ENCODE peak calls at places on chromosomes 3 and 15, in six cellular contexts. G, F, X, J, C and Z are unnamed samples.

GRCh38 chr3:122313261-122313660 is 11.8 kb upstream of the CSTA start:
- DNase-seq in G (no peak), J (no peak), X (no peak), C (no peak), F (peak), Z (no peak)

GRCh38 chr15:96335429-96335807 is 4.9 kb downstream of the NR2F2 start:
- DNase-seq in G (peak), F (no peak), X (peak), J (no peak), C (no peak), Z (peak)

GRCh38 chr3:194104041-194104751 is 31.8 kb upstream of the HES1 start:
- DNase-seq in G (no peak), J (no peak), C (no peak), F (peak), X (no peak), Z (no peak)

GRCh38 chr15:80925597-80926059 is 64.0 kb downstream of the MESD start:
- DNase-seq in C (no peak), X (no peak), J (no peak), G (no peak), F (no peak), Z (no peak)

GRCh38 chr3:50333744-50334328 is 5.8 kb upstream of the TUSC2 start:
- DNase-seq in F (no peak), J (peak), X (no peak), C (peak), G (no peak), Z (peak)

GRCh38 chr3:5634411-5634810 is 446.9 kb downstream of the EDEM1 start:
- DNase-seq in C (no peak), J (no peak), X (no peak), F (no peak), G (no peak), Z (no peak)

GRCh38 chr3:85781806-85782205 is 823.0 kb downstream of the CADM2 start:
- DNase-seq in J (no peak), X (no peak), F (no peak), C (no peak), G (no peak), Z (no peak)

GRCh38 chr3:181230258-181230657 is 240.7 kb upstream of the DNAJC19 start:
- DNase-seq in X (no peak), G (no peak), J (no peak), C (no peak), F (peak), Z (no peak)

GRCh38 chr3:78281381-78281780 is 1241.5 kb downstream of the ROBO2 start:
- DNase-seq in C (no peak), J (no peak), G (no peak), X (no peak), F (no peak), Z (no peak)

GRCh38 chr3:56423537-56424209 is 44.6 kb downstream of the ERC2 start:
- DNase-seq in J (no peak), G (no peak), F (no peak), C (no peak), X (no peak), Z (no peak)

GRCh38 chr3:33186524-33187367 is 31.9 kb downstream of the SUSD5 start:
- DNase-seq in C (no peak), G (no peak), X (no peak), F (no peak), J (no peak), Z (no peak)

GRCh38 chr3:172201136-172201989 is 162.0 kb downstream of the FNDC3B start:
- DNase-seq in G (peak), F (no peak), J (peak), X (no peak), C (peak), Z (peak)

GRCh38 chr3:69855436-69856162 is 116.3 kb downstream of the MITF start:
- DNase-seq in J (no peak), X (no peak), G (no peak), F (peak), C (no peak), Z (peak)

GRCh38 chr15:74840851-74841760 is 1.9 kb downstream of the ULK3 start:
- DNase-seq in F (no peak), G (no peak), X (no peak), C (no peak), J (no peak), Z (no peak)

GRCh38 chr3:32470362-32470761 is 32.3 kb downstream of the CMTM6 start:
- DNase-seq in G (no peak), F (no peak), C (no peak), X (no peak), J (no peak), Z (no peak)

GRCh38 chr15:100242989-100243388 is 98.8 kb downstream of the ADAMTS17 start:
- DNase-seq in J (peak), X (no peak), F (no peak), C (no peak), G (no peak), Z (no peak)

DNA sequence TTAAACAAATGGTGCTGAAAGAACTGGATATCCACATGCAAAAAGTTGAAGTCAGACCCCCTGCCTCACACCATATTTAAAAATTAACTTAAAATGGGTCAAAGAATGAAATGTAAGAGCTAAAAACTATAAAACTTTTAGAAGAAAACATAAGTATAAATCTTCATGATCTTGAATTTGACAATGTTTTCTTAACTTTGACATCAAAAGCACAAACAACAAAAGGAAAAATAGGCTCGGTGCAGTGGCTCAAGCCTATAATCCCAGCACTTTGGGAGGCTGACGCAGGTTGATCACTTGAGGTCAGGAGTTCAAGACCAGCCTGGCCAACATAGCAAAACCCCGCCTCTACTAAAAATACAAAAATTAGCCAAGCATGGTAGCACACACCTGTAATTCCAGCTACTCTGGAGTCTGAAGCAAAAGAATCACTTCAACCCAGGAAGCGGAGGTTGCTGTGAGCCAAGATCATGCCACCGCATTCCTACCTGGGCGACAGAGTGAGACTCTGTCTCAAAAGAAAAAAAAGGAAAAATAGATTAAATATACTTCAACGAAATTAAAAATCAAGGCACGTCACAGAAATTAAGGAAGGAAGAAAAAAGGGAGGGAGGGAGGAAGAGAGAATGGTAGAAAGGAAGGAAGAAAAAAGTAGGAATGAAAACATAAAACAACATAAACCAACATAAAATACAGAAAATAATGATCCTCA is 1.5 kb downstream of the RAB27A start:
- DNase-seq in G (no peak), X (no peak), F (no peak), C (no peak), J (no peak), Z (no peak)
- H3K4me3 ChIP-seq in G (peak), X (no peak), F (peak), C (no peak), J (peak), Z (no peak)

DNA sequence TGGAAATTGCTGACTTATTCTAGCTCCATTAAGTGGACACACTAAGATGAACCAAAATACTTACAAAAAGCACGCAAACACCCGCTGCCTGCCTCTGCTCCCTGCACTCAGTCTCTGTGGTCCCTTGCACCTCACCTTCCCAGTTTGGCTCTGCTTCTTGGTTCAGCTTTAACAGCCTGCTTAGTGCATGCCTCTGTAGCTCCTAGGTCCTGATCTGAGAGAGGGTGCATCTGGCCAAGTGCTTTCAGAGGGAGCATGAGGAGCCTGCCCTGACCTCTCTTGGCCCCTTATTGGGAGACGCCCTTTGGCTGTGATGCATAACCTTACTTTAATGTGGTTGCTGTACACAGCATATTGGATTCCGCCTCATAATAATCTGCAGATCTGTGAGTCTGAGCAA is 21.2 kb upstream of the ATP10A start:
- DNase-seq in G (no peak), J (no peak), C (no peak), F (no peak), X (no peak), Z (no peak)
- H3K4me3 ChIP-seq in G (no peak), J (no peak), C (no peak), F (no peak), X (no peak), Z (no peak)

GRCh38 chr15:52093539-52094502 is 18.8 kb downstream of the BCL2L10 start:
- DNase-seq in X (no peak), J (peak), C (peak), G (peak), F (no peak), Z (peak)
- H3K4me3 ChIP-seq in X (no peak), J (no peak), C (no peak), G (no peak), F (no peak), Z (no peak)

GRCh38 chr15:70853270-70853854 is 595 bp downstream of the LARP6 start:
- DNase-seq in G (no peak), J (peak), X (peak), C (no peak), F (no peak), Z (peak)

GRCh38 chr15:70853855-70854668 is at the start of gene LARP6:
- DNase-seq in F (peak), J (peak), X (peak), G (no peak), C (no peak), Z (no peak)

GRCh38 chr15:70851889-70852288 is 2.1 kb downstream of the LARP6 start:
- DNase-seq in X (no peak), G (no peak), F (no peak), C (no peak), J (no peak), Z (no peak)

GRCh38 chr15:70854669-70854976 is 666 bp upstream of the LARP6 start:
- DNase-seq in C (no peak), J (no peak), F (no peak), G (no peak), X (peak), Z (peak)

DNA sequence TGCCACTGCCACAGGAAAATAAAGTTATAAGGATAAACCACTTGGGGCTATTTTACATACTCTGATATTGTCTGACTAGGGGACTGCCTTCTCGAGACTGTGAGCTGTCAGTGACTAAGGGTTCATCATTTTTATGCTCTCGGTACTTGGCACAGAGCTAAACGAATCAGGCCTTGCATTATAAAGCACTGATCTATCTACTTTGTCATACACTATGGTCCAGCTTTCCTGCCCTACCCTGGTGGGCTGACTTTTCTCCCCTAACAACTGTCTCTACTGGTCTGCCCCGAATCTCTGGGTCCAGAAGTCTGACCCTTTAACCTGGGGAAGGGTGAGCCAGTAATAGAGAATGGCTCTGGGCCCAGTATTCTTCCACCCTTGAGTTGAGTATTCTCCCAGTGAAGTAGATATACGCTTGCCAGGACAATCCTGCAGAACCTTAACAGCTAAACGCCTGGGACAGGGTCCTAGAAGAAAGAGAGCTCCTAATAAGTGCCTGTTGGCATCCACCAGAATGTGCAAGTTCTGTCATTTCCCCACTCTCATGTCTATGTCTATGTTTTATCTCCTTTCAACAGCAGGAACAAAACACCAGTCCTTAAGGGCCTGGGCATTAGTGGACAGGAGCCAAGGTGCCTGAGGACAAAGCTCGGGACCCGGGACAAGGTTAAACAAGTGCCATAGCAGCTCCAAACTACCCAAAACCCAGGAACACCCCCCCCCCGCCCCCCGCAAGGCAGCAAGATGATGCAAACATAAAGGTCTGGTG is 1.3 kb downstream of the LARP6 start:
- DNase-seq in F (no peak), X (no peak), G (no peak), C (no peak), J (no peak), Z (peak)
- H3K4me3 ChIP-seq in F (no peak), X (peak), G (peak), C (peak), J (peak), Z (peak)

DNA sequence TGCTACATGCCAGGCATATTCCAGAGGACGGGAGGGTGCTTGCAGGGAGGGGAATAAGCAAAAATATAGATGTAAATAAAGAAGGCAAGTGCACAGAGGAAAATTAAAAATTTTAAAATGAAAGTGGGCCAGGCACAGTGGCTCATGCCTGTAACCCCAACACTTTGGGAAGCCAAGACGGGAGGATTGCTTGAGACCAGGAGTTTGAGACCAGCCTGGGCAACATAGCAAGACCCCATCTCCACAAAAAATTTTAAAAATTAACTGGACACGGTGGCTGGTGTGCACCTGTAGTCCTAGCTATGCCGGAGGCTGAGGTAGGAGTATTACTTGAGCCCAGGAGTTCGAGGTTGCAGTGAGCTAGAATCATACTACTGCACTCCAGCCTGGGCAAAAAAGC is 22.4 kb downstream of the ZBTB38 start:
- DNase-seq in X (no peak), G (no peak), C (no peak), J (no peak), F (no peak), Z (no peak)
- H3K4me3 ChIP-seq in X (no peak), G (no peak), C (no peak), J (no peak), F (no peak), Z (no peak)

GRCh38 chr15:38714309-38715072 is 149.9 kb upstream of the RASGRP1 start:
- DNase-seq in C (peak), F (no peak), J (no peak), X (no peak), G (no peak), Z (peak)
- H3K4me3 ChIP-seq in C (no peak), F (no peak), J (no peak), X (no peak), G (no peak), Z (no peak)

DNA sequence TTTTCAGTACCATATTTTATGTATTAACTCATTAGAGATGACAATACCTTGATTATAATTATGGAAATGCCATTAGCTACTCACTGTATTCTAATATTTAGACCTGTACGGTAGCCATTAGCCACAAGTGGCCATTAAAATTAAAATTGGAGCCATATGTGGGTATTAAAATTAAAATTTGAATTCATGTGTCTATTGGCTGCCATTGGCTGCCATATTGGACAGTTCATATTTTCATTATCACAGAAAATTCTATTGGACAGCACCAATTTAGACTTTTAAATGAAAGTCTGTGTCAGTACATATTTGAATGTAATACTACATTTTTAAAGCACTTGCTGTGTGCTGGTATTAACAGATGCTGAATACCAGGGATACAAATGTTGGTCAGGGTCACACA is 3.0 kb downstream of the ATP11B start:
- DNase-seq in F (no peak), J (no peak), X (no peak), C (no peak), G (no peak), Z (no peak)
- H3K4me3 ChIP-seq in F (no peak), J (no peak), X (no peak), C (no peak), G (no peak), Z (no peak)

GRCh38 chr3:117052356-117052755 is 342.8 kb downstream of the TUSC7 start:
- DNase-seq in J (no peak), G (no peak), C (no peak), F (no peak), X (no peak), Z (peak)
- H3K4me3 ChIP-seq in J (no peak), G (no peak), C (no peak), F (no peak), X (no peak), Z (no peak)

GRCh38 chr3:101674518-101674917 is 2.4 kb downstream of the ZBTB11 start:
- DNase-seq in J (no peak), G (no peak), F (no peak), X (no peak), C (no peak), Z (no peak)
- H3K4me3 ChIP-seq in J (no peak), G (no peak), F (peak), X (no peak), C (no peak), Z (no peak)